ENCODE peak calls at places on chromosomes 2 and 18, in four cellular contexts. M is K562, T is HepG2, R is H1. I is an unnamed sample.
A peak's percentile ranks its signal among the peaks of the same experiment; 100 is the strongest.

GRCh38 chr2:203799905-203800304 is 67.7 kb upstream of the CTLA4 start:
- DNase-seq in M (no peak), T (no peak), R (no peak), I (peak; percentile 62)

GRCh38 chr2:192885569-192886160 is 690.9 kb upstream of the TMEFF2 start:
- DNase-seq in M (no peak), T (peak; percentile 24), R (no peak), I (no peak)

GRCh38 chr18:48845174-48845573 is 105.6 kb downstream of the SMAD7 start:
- DNase-seq in M (peak; percentile 37), T (no peak), R (no peak), I (no peak)

GRCh38 chr18:35810505-35810904 is 162.0 kb upstream of the RMP24 start:
- DNase-seq in M (no peak), T (no peak), R (no peak), I (no peak)

GRCh38 chr2:235511187-235511661 is 17.4 kb downstream of the AGAP1 start:
- DNase-seq in M (no peak), T (peak; percentile 48), R (no peak), I (no peak)

GRCh38 chr2:237474931-237475703 is 11.9 kb upstream of the MLPH start:
- DNase-seq in M (peak; percentile 85), T (peak; percentile 56), R (peak; percentile 97), I (no peak)

GRCh38 chr18:812673-813404 is 797 bp upstream of the YES1 start:
- DNase-seq in M (peak; percentile 80), T (peak; percentile 37), R (peak; percentile 71), I (peak; percentile 39)

GRCh38 chr2:64766841-64767669 is 113.3 kb upstream of the SERTAD2 start:
- DNase-seq in M (peak; percentile 24), T (no peak), R (no peak), I (no peak)

GRCh38 chr2:150371066-150371812 is 116.2 kb downstream of the RND3 start:
- DNase-seq in M (no peak), T (no peak), R (no peak), I (no peak)

GRCh38 chr2:120501591-120501990 is 155.7 kb downstream of the INHBB start:
- DNase-seq in M (no peak), T (no peak), R (no peak), I (no peak)

GRCh38 chr2:235394278-235394828 is 99.5 kb upstream of the AGAP1 start:
- DNase-seq in M (no peak), T (peak; percentile 49), R (no peak), I (no peak)

GRCh38 chr18:61870151-61870550 is 22.7 kb downstream of the RNF152 start:
- DNase-seq in M (no peak), T (no peak), R (no peak), I (no peak)

GRCh38 chr2:183186296-183186695 is 62.1 kb downstream of the NUP35 start:
- DNase-seq in M (no peak), T (no peak), R (no peak), I (no peak)

GRCh38 chr2:128530025-128530573 is 211.4 kb upstream of the HS6ST1 start:
- DNase-seq in M (no peak), T (no peak), R (no peak), I (no peak)

GRCh38 chr2:181058378-181059269 is 78.2 kb downstream of the UBE2E3 start:
- DNase-seq in M (peak; percentile 45), T (peak; percentile 60), R (no peak), I (peak; percentile 12)

GRCh38 chr2:12289105-12289802 is 427.5 kb upstream of the TRIB2 start:
- DNase-seq in M (no peak), T (no peak), R (no peak), I (no peak)

GRCh38 chr2:235665656-235666239 is 171.9 kb downstream of the AGAP1 start:
- DNase-seq in M (no peak), T (no peak), R (no peak), I (no peak)

GRCh38 chr2:80120866-80121265 is 183.7 kb downstream of the LRRTM1 start:
- DNase-seq in M (no peak), T (no peak), R (no peak), I (no peak)

GRCh38 chr2:226087505-226088365 is 688.2 kb downstream of the NYAP2 start:
- DNase-seq in M (no peak), T (peak; percentile 5), R (no peak), I (no peak)

GRCh38 chr2:131016826-131017596 is 76.2 kb downstream of the FAM168B start:
- DNase-seq in M (no peak), T (peak; percentile 12), R (no peak), I (no peak)

GRCh38 chr2:189190696-189191095 is 11.1 kb upstream of the COL5A2 start:
- DNase-seq in M (no peak), T (no peak), R (no peak), I (no peak)

GRCh38 chr2:198053173-198053572 is 248.8 kb downstream of the PLCL1 start:
- DNase-seq in M (no peak), T (no peak), R (no peak), I (no peak)

GRCh38 chr2:32691678-32692077 is 63.8 kb downstream of the TTC27 start:
- DNase-seq in M (no peak), T (no peak), R (no peak), I (no peak)

GRCh38 chr2:196808281-196808680 is 874 bp downstream of the C2orf66 start:
- DNase-seq in M (no peak), T (no peak), R (no peak), I (no peak)

GRCh38 chr2:143686585-143687164 is 557.5 kb downstream of the ARHGAP15 start:
- DNase-seq in M (peak; percentile 46), T (peak; percentile 35), R (no peak), I (no peak)

GRCh38 chr18:42274488-42275137 is 319.6 kb downstream of the PIK3C3 start:
- DNase-seq in M (no peak), T (peak; percentile 62), R (no peak), I (no peak)

GRCh38 chr18:9494778-9495302 is 19.5 kb downstream of the RALBP1 start:
- DNase-seq in M (no peak), T (no peak), R (no peak), I (peak; percentile 56)

GRCh38 chr18:9495916-9496540 is 20.7 kb downstream of the RALBP1 start:
- DNase-seq in M (no peak), T (no peak), R (no peak), I (no peak)

DNA sequence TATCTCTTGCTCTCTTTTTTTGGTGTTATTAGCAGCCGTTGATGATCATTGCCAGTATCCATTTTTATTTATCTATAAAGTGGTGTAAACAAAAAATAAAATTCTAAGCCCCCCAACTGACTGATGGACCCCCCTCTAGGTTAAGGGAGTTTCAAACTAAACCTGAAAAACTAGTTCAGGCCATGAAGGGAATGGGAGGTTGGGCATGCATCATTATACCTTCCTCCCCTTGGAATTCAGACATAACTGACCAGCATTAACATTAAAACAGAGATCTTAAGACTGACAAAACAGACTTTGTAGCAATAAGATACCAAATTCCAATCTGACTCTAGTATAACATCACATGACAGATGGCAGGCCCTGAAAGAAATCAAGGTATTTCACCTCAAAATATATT is 20.2 kb downstream of the RALBP1 start:
- DNase-seq in M (no peak), T (no peak), R (no peak), I (no peak)
- H3K9me3 ChIP-seq in M (no peaks in the 10 kb centered on the region), T (no peaks in the 10 kb centered on the region), R (peaks cover 3% of the 10 kb centered on the region), I (peaks cover 3% of the 10 kb centered on the region)

DNA sequence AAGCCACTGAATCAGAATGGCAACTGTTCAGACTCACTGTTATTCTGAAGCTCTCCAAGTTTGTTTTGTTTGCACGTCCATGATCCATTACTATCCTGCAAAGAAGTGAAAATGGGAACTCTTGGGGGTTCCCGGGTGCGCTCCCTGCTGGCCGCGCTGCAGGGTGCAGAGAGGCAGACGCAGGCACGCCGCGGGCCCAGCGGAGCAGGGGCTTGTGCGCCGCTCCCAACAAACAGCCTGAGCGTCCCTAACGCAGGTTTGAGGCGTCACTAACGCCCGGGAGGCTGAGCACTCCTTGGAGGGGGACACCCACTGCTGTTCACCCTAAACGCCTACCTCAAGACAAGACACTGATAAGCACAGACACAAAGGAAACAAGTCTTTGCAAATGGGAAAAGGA is 14.3 kb upstream of the PIEZO2 start:
- DNase-seq in M (peak; percentile 30), T (no peak), R (peak; percentile 69), I (no peak)
- TF ChIP-seq ATF2 in M (no peak), T (no peak), R (no peak), I (no peak)

GRCh38 chr2:190835303-190835930 is 45.2 kb upstream of the GLS start:
- DNase-seq in M (no peak), T (no peak), R (no peak), I (no peak)
- H3K9me3 ChIP-seq in M (no peaks in the 10 kb centered on the region), T (no peaks in the 10 kb centered on the region), R (no peaks in the 10 kb centered on the region), I (no peaks in the 10 kb centered on the region)

DNA sequence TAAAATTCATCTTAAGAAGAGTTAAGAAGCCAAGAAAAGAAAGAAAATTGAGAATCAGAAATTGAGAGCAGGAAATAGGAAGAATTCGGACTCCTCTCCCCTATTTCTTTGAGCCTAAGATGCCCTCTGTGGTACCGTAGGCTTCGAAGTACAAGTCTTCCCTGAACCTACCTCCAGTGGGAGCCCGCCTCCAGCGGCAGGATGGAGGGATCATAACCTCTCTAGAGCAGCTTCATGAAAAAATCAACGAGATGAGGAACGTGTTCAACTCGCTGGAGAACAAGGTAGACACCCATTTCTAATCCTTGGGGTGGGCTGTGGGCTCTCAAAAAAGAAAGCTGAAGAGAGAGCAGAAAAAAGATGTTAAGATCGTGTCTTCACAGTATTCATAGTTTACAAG is 36.3 kb downstream of the ARHGEF33 start:
- DNase-seq in M (peak; percentile 53), T (peak; percentile 62), R (peak; percentile 55), I (no peak)
- TF ChIP-seq ATF2 in M (no peak), T (no peak), R (no peak), I (no peak)

GRCh38 chr18:53416985-53417384 is 807.5 kb downstream of the MBD2 start:
- DNase-seq in M (no peak), T (no peak), R (no peak), I (no peak)
- H3K9me3 ChIP-seq in M (no peaks in the 10 kb centered on the region), T (no peaks in the 10 kb centered on the region), R (no peaks in the 10 kb centered on the region), I (no peaks in the 10 kb centered on the region)

GRCh38 chr2:165795011-165795410 is 964 bp upstream of the GALNT3 start:
- DNase-seq in M (no peak), T (no peak), R (no peak), I (no peak)
- TF ChIP-seq ATF2 in M (no peak), T (no peak), R (no peak), I (no peak)

I was measured in GM12878.